ENCODE peak calls at places on chromosomes 13 and 19, in ten cellular contexts. One of them, this sample, is unnamed.

GRCh38 chr13:95201814-95202521 is 99.3 kb downstream of the ABCC4 start:
- DNase-seq in SK-MEL-5: no peak
- DNase-seq in HT-29: no peak
- DNase-seq in stimulated activated CD4-positive, alpha-beta T cell treated with anti-CD3 and anti-CD28 coated beads, Interleukin-4, amount 100 ng/mL, for 48 hours: no peak
- DNase-seq in GM23248: no peak
- DNase-seq in WTC11: no peak
- DNase-seq in tibial artery: no peak
- DNase-seq in left cardiac atrium: no peak
- DNase-seq in RPMI8226: no peak
- DNase-seq in breast epithelium: no peak
- DNase-seq in this sample: no peak

GRCh38 chr13:106197506-106197905 is 338.0 kb downstream of the EFNB2 start:
- DNase-seq in stimulated activated CD4-positive, alpha-beta T cell treated with anti-CD3 and anti-CD28 coated beads, Interleukin-4, amount 100 ng/mL, for 48 hours: no peak
- DNase-seq in left cardiac atrium: no peak
- DNase-seq in HT-29: no peak
- DNase-seq in RPMI8226: no peak
- DNase-seq in WTC11: no peak
- DNase-seq in breast epithelium: no peak
- DNase-seq in SK-MEL-5: no peak
- DNase-seq in GM23248: no peak
- DNase-seq in tibial artery: no peak
- DNase-seq in this sample: no peak

GRCh38 chr13:81540777-81541176 is 1199.9 kb upstream of the SPRY2 start:
- DNase-seq in RPMI8226: no peak
- DNase-seq in WTC11: no peak
- DNase-seq in stimulated activated CD4-positive, alpha-beta T cell treated with anti-CD3 and anti-CD28 coated beads, Interleukin-4, amount 100 ng/mL, for 48 hours: no peak
- DNase-seq in breast epithelium: no peak
- DNase-seq in left cardiac atrium: no peak
- DNase-seq in HT-29: peak
- DNase-seq in tibial artery: no peak
- DNase-seq in GM23248: peak
- DNase-seq in SK-MEL-5: peak
- DNase-seq in this sample: no peak

GRCh38 chr13:110109910-110110309 is 197.0 kb downstream of the COL4A1 start:
- DNase-seq in stimulated activated CD4-positive, alpha-beta T cell treated with anti-CD3 and anti-CD28 coated beads, Interleukin-4, amount 100 ng/mL, for 48 hours: no peak
- DNase-seq in HT-29: no peak
- DNase-seq in tibial artery: peak
- DNase-seq in breast epithelium: no peak
- DNase-seq in GM23248: peak
- DNase-seq in SK-MEL-5: peak
- DNase-seq in WTC11: no peak
- DNase-seq in left cardiac atrium: peak
- DNase-seq in RPMI8226: no peak
- DNase-seq in this sample: no peak

GRCh38 chr19:50703915-50704548 is 15.6 kb downstream of the SHANK1 start:
- DNase-seq in SK-MEL-5: peak
- DNase-seq in left cardiac atrium: no peak
- DNase-seq in stimulated activated CD4-positive, alpha-beta T cell treated with anti-CD3 and anti-CD28 coated beads, Interleukin-4, amount 100 ng/mL, for 48 hours: no peak
- DNase-seq in tibial artery: no peak
- DNase-seq in WTC11: no peak
- DNase-seq in breast epithelium: no peak
- DNase-seq in RPMI8226: no peak
- DNase-seq in HT-29: peak
- DNase-seq in GM23248: no peak
- DNase-seq in this sample: no peak

GRCh38 chr19:52590728-52591127 is 20.6 kb downstream of the ZNF701 start:
- DNase-seq in HT-29: no peak
- DNase-seq in stimulated activated CD4-positive, alpha-beta T cell treated with anti-CD3 and anti-CD28 coated beads, Interleukin-4, amount 100 ng/mL, for 48 hours: no peak
- DNase-seq in breast epithelium: no peak
- DNase-seq in tibial artery: no peak
- DNase-seq in RPMI8226: no peak
- DNase-seq in GM23248: no peak
- DNase-seq in left cardiac atrium: no peak
- DNase-seq in SK-MEL-5: no peak
- DNase-seq in WTC11: peak
- DNase-seq in this sample: no peak

GRCh38 chr19:15701757-15702589 is 25.9 kb upstream of the OR10H2 start:
- DNase-seq in left cardiac atrium: no peak
- DNase-seq in RPMI8226: peak
- DNase-seq in breast epithelium: no peak
- DNase-seq in stimulated activated CD4-positive, alpha-beta T cell treated with anti-CD3 and anti-CD28 coated beads, Interleukin-4, amount 100 ng/mL, for 48 hours: no peak
- DNase-seq in GM23248: no peak
- DNase-seq in SK-MEL-5: no peak
- DNase-seq in WTC11: no peak
- DNase-seq in HT-29: peak
- DNase-seq in tibial artery: no peak
- DNase-seq in this sample: no peak

GRCh38 chr13:112254900-112255299 is 121.3 kb upstream of the SPACA7 start:
- DNase-seq in RPMI8226: no peak
- DNase-seq in stimulated activated CD4-positive, alpha-beta T cell treated with anti-CD3 and anti-CD28 coated beads, Interleukin-4, amount 100 ng/mL, for 48 hours: no peak
- DNase-seq in breast epithelium: no peak
- DNase-seq in GM23248: no peak
- DNase-seq in WTC11: no peak
- DNase-seq in tibial artery: no peak
- DNase-seq in HT-29: no peak
- DNase-seq in SK-MEL-5: no peak
- DNase-seq in left cardiac atrium: no peak
- DNase-seq in this sample: no peak

GRCh38 chr13:95269756-95270155 is 31.5 kb downstream of the ABCC4 start:
- DNase-seq in GM23248: no peak
- DNase-seq in breast epithelium: no peak
- DNase-seq in left cardiac atrium: no peak
- DNase-seq in HT-29: no peak
- DNase-seq in SK-MEL-5: no peak
- DNase-seq in tibial artery: no peak
- DNase-seq in WTC11: no peak
- DNase-seq in stimulated activated CD4-positive, alpha-beta T cell treated with anti-CD3 and anti-CD28 coated beads, Interleukin-4, amount 100 ng/mL, for 48 hours: no peak
- DNase-seq in RPMI8226: no peak
- DNase-seq in this sample: no peak

GRCh38 chr19:12884926-12885748 is 1.9 kb downstream of the KLF1 start:
- DNase-seq in left cardiac atrium: peak
- DNase-seq in GM23248: peak
- DNase-seq in SK-MEL-5: peak
- DNase-seq in breast epithelium: peak
- DNase-seq in tibial artery: peak
- DNase-seq in HT-29: peak
- DNase-seq in RPMI8226: peak
- DNase-seq in WTC11: peak
- DNase-seq in stimulated activated CD4-positive, alpha-beta T cell treated with anti-CD3 and anti-CD28 coated beads, Interleukin-4, amount 100 ng/mL, for 48 hours: peak
- DNase-seq in this sample: peak

GRCh38 chr19:55493650-55494171 is 5.5 kb downstream of the SSC5D start:
- DNase-seq in SK-MEL-5: no peak
- DNase-seq in left cardiac atrium: peak
- DNase-seq in tibial artery: no peak
- DNase-seq in HT-29: no peak
- DNase-seq in stimulated activated CD4-positive, alpha-beta T cell treated with anti-CD3 and anti-CD28 coated beads, Interleukin-4, amount 100 ng/mL, for 48 hours: no peak
- DNase-seq in GM23248: no peak
- DNase-seq in RPMI8226: no peak
- DNase-seq in WTC11: no peak
- DNase-seq in breast epithelium: no peak
- DNase-seq in this sample: no peak

GRCh38 chr13:48576448-48576993 is 43.6 kb upstream of the RCBTB2 start:
- DNase-seq in SK-MEL-5: peak
- DNase-seq in tibial artery: no peak
- DNase-seq in breast epithelium: no peak
- DNase-seq in WTC11: no peak
- DNase-seq in left cardiac atrium: no peak
- DNase-seq in GM23248: no peak
- DNase-seq in stimulated activated CD4-positive, alpha-beta T cell treated with anti-CD3 and anti-CD28 coated beads, Interleukin-4, amount 100 ng/mL, for 48 hours: no peak
- DNase-seq in HT-29: no peak
- DNase-seq in RPMI8226: no peak
- DNase-seq in this sample: no peak

GRCh38 chr13:111539252-111539651 is 218.8 kb downstream of the TEX29 start:
- DNase-seq in tibial artery: peak
- DNase-seq in stimulated activated CD4-positive, alpha-beta T cell treated with anti-CD3 and anti-CD28 coated beads, Interleukin-4, amount 100 ng/mL, for 48 hours: no peak
- DNase-seq in GM23248: no peak
- DNase-seq in SK-MEL-5: no peak
- DNase-seq in left cardiac atrium: no peak
- DNase-seq in WTC11: no peak
- DNase-seq in breast epithelium: no peak
- DNase-seq in HT-29: no peak
- DNase-seq in RPMI8226: no peak
- DNase-seq in this sample: no peak

GRCh38 chr13:41746259-41746658 is 214.7 kb downstream of the VWA8 start:
- DNase-seq in left cardiac atrium: no peak
- DNase-seq in tibial artery: no peak
- DNase-seq in RPMI8226: no peak
- DNase-seq in WTC11: no peak
- DNase-seq in GM23248: peak
- DNase-seq in breast epithelium: no peak
- DNase-seq in SK-MEL-5: no peak
- DNase-seq in HT-29: peak
- DNase-seq in stimulated activated CD4-positive, alpha-beta T cell treated with anti-CD3 and anti-CD28 coated beads, Interleukin-4, amount 100 ng/mL, for 48 hours: no peak
- DNase-seq in this sample: no peak